ENCODE peak calls at places on chromosome X, in ten cellular contexts. R is EL; E is stromal cell of bone marrow; H is Panc1; I is osteocyte; T is AG04450; Q is activated CD4-positive, CD25-positive, alpha-beta regulatory T cell treated with anti-CD3 and anti-CD28 coated beads, Interleukin-2, amount 50 U/mL, for 16 hours; P is HCT116; X is renal cortical epithelial cell; J is LHCN-M2. M is an unnamed sample.

GRCh38 chrX:109954333-109954732 is 48.6 kb upstream of the TMEM164 start:
- DNase-seq in H (no peak), P (no peak), T (no peak), R (peak; percentile 18), Q (no peak), E (no peak), I (no peak), X (no peak), J (no peak), M (no peak)

GRCh38 chrX:114675365-114675764 is 91.5 kb downstream of the HTR2C start:
- DNase-seq in R (peak; percentile 32), I (no peak), T (no peak), P (no peak), Q (no peak), H (no peak), E (peak; percentile 2), X (no peak), J (no peak), M (peak; percentile 14)

GRCh38 chrX:21723814-21724213 is 34.1 kb downstream of the SMPX start:
- DNase-seq in P (no peak), I (no peak), X (no peak), J (no peak), E (no peak), R (no peak), Q (no peak), T (no peak), H (no peak), M (no peak)

GRCh38 chrX:12954981-12955380 is 19.9 kb upstream of the TMSB4X start:
- DNase-seq in Q (no peak), I (no peak), X (no peak), P (no peak), J (no peak), T (no peak), R (no peak), E (no peak), H (no peak), M (no peak)

GRCh38 chrX:5991393-5991792 is 237.3 kb downstream of the NLGN4X start:
- DNase-seq in I (no peak), E (no peak), J (no peak), T (no peak), H (no peak), R (no peak), P (no peak), X (no peak), Q (no peak), M (no peak)

GRCh38 chrX:29728639-29729038 is 486.7 kb upstream of the MAGEB2 start:
- DNase-seq in J (no peak), H (no peak), E (no peak), T (peak; percentile 23), I (no peak), X (peak; percentile 1), P (no peak), R (no peak), Q (no peak), M (no peak)

GRCh38 chrX:40154229-40154852 is 56.6 kb upstream of the BCOR start:
- DNase-seq in I (no peak), H (no peak), R (peak; percentile 51), J (peak; percentile 72), E (no peak), Q (no peak), X (no peak), T (no peak), P (no peak), M (no peak)

GRCh38 chrX:19799319-19800182 is 87.8 kb downstream of the SH3KBP1 start:
- DNase-seq in R (peak; percentile 6), H (no peak), P (no peak), J (peak; percentile 60), I (peak; percentile 56), T (no peak), Q (no peak), X (no peak), E (no peak), M (no peak)

GRCh38 chrX:134684956-134685355 is 26.7 kb upstream of the PLAC1 start:
- DNase-seq in E (no peak), J (peak; percentile 59), T (no peak), X (no peak), Q (no peak), P (no peak), I (no peak), R (no peak), H (no peak), M (no peak)

M was measured in AG09309.